ENCODE peak calls at places on chromosome 15, in four cellular contexts. One of them, this sample, is unnamed.

GRCh38 chr15:84681822-84682221 is 23.8 kb upstream of the NMB start:
- DNase-seq in heart left ventricle: no peak
- DNase-seq in fibroblast of villous mesenchyme: peak; percentile 84
- DNase-seq in thyroid gland: peak; percentile 76
- DNase-seq in this sample: peak; percentile 92

GRCh38 chr15:99333413-99333812 is 82.1 kb downstream of the LRRC28 start:
- DNase-seq in heart left ventricle: no peak
- DNase-seq in fibroblast of villous mesenchyme: no peak
- DNase-seq in thyroid gland: no peak
- DNase-seq in this sample: no peak

GRCh38 chr15:75644376-75644775 is 3.3 kb upstream of the SNX33 start:
- DNase-seq in heart left ventricle: no peak
- DNase-seq in fibroblast of villous mesenchyme: no peak
- DNase-seq in thyroid gland: no peak
- DNase-seq in this sample: no peak

GRCh38 chr15:37106490-37107001 is 6.2 kb upstream of the MEIS2 start:
- DNase-seq in heart left ventricle: no peak
- DNase-seq in fibroblast of villous mesenchyme: peak; percentile 63
- DNase-seq in thyroid gland: no peak
- DNase-seq in this sample: peak; percentile 78

GRCh38 chr15:56939257-56939656 is 20.8 kb downstream of the TCF12 start:
- DNase-seq in heart left ventricle: no peak
- DNase-seq in fibroblast of villous mesenchyme: no peak
- DNase-seq in thyroid gland: no peak
- DNase-seq in this sample: no peak

GRCh38 chr15:77031376-77032050 is 36.6 kb downstream of the PSTPIP1 start:
- DNase-seq in heart left ventricle: peak; percentile 61
- DNase-seq in fibroblast of villous mesenchyme: no peak
- DNase-seq in thyroid gland: no peak
- DNase-seq in this sample: no peak

GRCh38 chr15:98745650-98746374 is 97.5 kb downstream of the IGF1R start:
- DNase-seq in heart left ventricle: no peak
- DNase-seq in fibroblast of villous mesenchyme: peak; percentile 36
- DNase-seq in thyroid gland: no peak
- DNase-seq in this sample: no peak

GRCh38 chr15:36755341-36755740 is 175.9 kb downstream of the CDIN1 start:
- DNase-seq in heart left ventricle: no peak
- DNase-seq in fibroblast of villous mesenchyme: no peak
- DNase-seq in thyroid gland: no peak
- DNase-seq in this sample: no peak

GRCh38 chr15:56261854-56262509 is 18.3 kb upstream of the RFX7 start:
- DNase-seq in heart left ventricle: no peak
- DNase-seq in fibroblast of villous mesenchyme: no peak
- DNase-seq in thyroid gland: no peak
- DNase-seq in this sample: no peak

DNA sequence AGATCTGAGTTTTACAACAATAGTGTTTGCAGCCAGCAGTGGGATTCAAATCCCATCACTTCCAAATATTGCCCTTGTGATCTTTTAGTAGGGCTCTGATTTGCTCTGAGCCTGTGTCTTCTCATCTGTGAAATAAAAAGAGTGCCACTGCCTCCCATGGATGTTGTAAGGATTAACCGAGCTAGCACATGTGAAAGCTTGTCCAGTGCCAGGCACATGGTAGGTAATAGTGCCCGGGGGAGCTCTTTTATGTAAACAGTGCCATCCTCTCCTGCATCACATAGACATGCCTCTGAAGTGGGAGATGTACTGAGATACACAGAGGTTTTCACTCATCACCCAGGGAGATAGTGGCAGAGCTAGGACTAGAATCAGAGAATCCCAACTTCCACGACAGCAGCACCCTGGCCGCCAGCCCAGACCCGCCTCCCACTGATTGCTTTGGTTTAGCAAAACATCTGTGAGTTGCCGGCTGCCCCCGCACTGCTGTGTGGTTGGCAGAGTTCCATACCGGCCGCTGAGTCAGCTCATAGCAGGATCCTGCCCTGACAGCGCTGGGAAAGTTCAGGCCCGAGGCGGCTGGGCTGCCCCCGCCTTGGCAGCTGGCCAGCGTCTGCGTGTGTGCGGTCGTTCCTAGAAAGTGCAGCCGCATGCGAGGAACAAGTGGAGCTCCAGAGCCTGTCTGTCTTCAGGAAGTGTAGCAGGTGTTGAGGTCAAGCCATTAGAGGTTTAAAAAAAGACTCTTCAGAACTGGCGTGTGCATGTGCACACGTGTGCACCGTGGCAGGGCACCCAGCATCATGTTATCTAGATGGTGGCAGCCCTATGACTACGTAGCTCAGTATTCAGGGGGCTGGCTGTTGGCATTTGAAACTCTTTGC is 5.0 kb downstream of the ARID3B start:
- DNase-seq in heart left ventricle: peak; percentile 99
- DNase-seq in fibroblast of villous mesenchyme: peak; percentile 100
- DNase-seq in thyroid gland: peak; percentile 99
- DNase-seq in this sample: peak; percentile 100
- H3K4me3 ChIP-seq in heart left ventricle: peak overlapping the region; percentile 29
- H3K4me3 ChIP-seq in fibroblast of villous mesenchyme: no peak overlapping the region
- H3K4me3 ChIP-seq in thyroid gland: no peak overlapping the region
- H3K4me3 ChIP-seq in this sample: no peak overlapping the region

DNA sequence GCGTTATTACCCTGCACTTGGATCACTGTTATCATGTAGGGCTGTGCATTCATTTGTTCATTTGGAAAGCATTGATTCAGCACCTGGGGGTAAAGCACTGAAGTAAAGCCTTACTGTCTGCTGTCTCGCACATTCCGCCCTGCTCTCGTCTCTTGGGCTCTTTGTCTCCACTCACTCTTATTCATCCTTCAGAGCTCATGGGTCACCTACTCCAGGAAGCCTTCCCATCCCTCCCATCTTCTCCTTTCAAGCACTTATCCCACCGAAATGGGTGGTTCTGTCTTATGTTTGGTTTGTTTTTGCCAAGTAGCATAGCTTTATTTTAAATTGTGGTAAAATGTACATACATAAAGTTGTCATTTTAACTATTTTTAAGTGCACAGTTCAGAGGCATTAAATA is 9.1 kb downstream of the DIS3L start:
- DNase-seq in heart left ventricle: no peak
- DNase-seq in fibroblast of villous mesenchyme: no peak
- DNase-seq in thyroid gland: no peak
- DNase-seq in this sample: no peak
- TF ChIP-seq CTCF in heart left ventricle: no peak
- TF ChIP-seq CTCF in fibroblast of villous mesenchyme: no peak
- TF ChIP-seq CTCF in thyroid gland: no peak
- TF ChIP-seq CTCF in this sample: no peak

GRCh38 chr15:96054029-96054428 is 276.5 kb upstream of the NR2F2 start:
- DNase-seq in heart left ventricle: no peak
- DNase-seq in fibroblast of villous mesenchyme: no peak
- DNase-seq in thyroid gland: no peak
- DNase-seq in this sample: no peak
- H3K4me3 ChIP-seq in heart left ventricle: peak overlapping the region; percentile 50
- H3K4me3 ChIP-seq in fibroblast of villous mesenchyme: no peak overlapping the region
- H3K4me3 ChIP-seq in thyroid gland: no peak overlapping the region
- H3K4me3 ChIP-seq in this sample: no peak overlapping the region

GRCh38 chr15:50773389-50773788 is 7.9 kb upstream of the SPPL2A start:
- DNase-seq in heart left ventricle: no peak
- DNase-seq in fibroblast of villous mesenchyme: no peak
- DNase-seq in thyroid gland: no peak
- DNase-seq in this sample: no peak

GRCh38 chr15:50774450-50774849 is 8.9 kb upstream of the SPPL2A start:
- DNase-seq in heart left ventricle: no peak
- DNase-seq in fibroblast of villous mesenchyme: peak; percentile 21
- DNase-seq in thyroid gland: no peak
- DNase-seq in this sample: no peak

GRCh38 chr15:50778089-50778488 is 12.6 kb upstream of the SPPL2A start:
- DNase-seq in heart left ventricle: no peak
- DNase-seq in fibroblast of villous mesenchyme: no peak
- DNase-seq in thyroid gland: no peak
- DNase-seq in this sample: no peak

GRCh38 chr15:50777045-50777444 is 11.5 kb upstream of the SPPL2A start:
- DNase-seq in heart left ventricle: no peak
- DNase-seq in fibroblast of villous mesenchyme: no peak
- DNase-seq in thyroid gland: no peak
- DNase-seq in this sample: no peak
- TF ChIP-seq CTCF in heart left ventricle: peak; percentile 21
- TF ChIP-seq CTCF in fibroblast of villous mesenchyme: no peak
- TF ChIP-seq CTCF in thyroid gland: no peak
- TF ChIP-seq CTCF in this sample: no peak

GRCh38 chr15:78437107-78437761 is 782 bp upstream of the IREB2 start:
- DNase-seq in heart left ventricle: peak; percentile 62
- DNase-seq in fibroblast of villous mesenchyme: no peak
- DNase-seq in thyroid gland: no peak
- DNase-seq in this sample: no peak
- H3K4me3 ChIP-seq in heart left ventricle: peak overlapping the region; percentile 77
- H3K4me3 ChIP-seq in fibroblast of villous mesenchyme: peak overlapping the region; percentile 91
- H3K4me3 ChIP-seq in thyroid gland: peak overlapping the region; percentile 70
- H3K4me3 ChIP-seq in this sample: peak overlapping the region; percentile 92

DNA sequence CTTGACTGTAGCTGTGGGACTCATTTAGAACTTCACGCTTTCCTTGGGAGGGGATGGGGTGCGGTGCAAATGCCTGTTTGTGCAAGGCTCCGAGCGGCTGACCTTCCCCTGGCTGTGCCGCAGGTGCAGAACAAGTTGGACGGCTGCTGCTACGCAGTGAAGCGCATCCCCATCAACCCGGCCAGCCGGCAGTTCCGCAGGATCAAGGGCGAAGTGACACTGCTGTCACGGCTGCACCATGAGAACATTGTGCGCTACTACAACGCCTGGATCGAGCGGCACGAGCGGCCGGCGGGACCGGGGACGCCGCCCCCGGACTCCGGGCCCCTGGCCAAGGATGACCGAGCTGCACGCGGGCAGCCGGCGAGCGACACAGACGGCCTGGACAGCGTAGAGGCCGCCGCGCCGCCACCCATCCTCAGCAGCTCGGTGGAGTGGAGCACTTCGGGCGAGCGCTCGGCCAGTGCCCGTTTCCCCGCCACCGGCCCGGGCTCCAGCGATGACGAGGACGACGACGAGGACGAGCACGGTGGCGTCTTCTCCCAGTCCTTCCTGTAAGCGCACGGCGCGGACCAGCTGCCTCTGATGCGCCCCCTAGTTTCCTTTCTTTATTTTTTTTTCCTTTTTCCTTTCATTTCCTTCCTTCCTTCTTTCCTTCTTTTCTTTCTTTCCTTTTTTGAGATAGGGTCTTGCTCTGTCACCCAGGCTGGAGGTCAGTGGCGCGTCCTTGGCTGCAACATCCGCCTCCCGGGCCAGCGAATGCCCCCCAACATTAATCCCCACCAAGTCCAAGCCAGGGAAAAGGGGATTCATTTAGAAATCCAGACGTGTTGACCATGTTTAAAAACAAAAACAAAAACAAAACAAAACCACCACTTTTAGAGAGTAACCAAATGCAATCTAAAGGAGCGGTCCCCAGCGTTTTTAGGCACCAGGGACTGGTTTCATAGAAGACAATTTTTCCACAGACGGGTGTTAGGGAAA is 42.7 kb downstream of the EIF2AK4 start:
- DNase-seq in heart left ventricle: peak; percentile 80
- DNase-seq in fibroblast of villous mesenchyme: peak; percentile 58
- DNase-seq in thyroid gland: peak; percentile 88
- DNase-seq in this sample: peak; percentile 62
- TF ChIP-seq CTCF in heart left ventricle: peak; percentile 10
- TF ChIP-seq CTCF in fibroblast of villous mesenchyme: peak; percentile 37
- TF ChIP-seq CTCF in thyroid gland: peak; percentile 47
- TF ChIP-seq CTCF in this sample: peak; percentile 45

GRCh38 chr15:90451215-90451850 is 63.3 kb downstream of the IQGAP1 start:
- DNase-seq in heart left ventricle: no peak
- DNase-seq in fibroblast of villous mesenchyme: peak; percentile 64
- DNase-seq in thyroid gland: no peak
- DNase-seq in this sample: no peak
- H3K4me3 ChIP-seq in heart left ventricle: no peak overlapping the region
- H3K4me3 ChIP-seq in fibroblast of villous mesenchyme: no peak overlapping the region
- H3K4me3 ChIP-seq in thyroid gland: no peak overlapping the region
- H3K4me3 ChIP-seq in this sample: no peak overlapping the region

DNA sequence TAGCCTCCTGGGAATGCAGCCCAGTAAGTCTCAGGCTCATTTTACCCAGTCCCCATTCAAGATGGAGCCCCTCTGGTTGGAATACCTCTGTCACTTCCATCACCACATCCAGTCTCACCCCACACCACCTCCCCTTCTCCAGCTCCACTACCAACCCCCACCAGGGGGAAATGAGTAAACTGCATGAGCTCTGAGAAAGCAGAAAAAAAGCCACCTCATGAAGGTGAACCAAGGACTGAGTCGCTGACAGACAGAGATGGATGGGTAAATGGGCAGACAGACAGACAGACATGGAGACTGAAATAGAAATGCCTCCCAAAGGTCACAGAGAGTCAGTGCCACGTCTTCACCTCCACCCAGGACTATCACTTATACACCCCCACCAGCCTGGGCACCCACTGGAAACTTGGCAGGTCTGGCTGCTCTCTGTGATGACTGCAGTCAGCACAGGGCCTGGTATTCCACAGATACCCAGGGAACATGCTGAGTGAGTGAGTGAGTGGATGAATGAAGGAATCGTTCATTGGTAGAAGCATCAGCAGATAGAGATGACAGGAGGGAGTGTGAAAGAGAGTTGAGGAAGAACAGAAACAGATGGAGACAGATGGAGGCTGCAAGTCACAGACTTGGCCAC is 4.9 kb upstream of the LOXL1 start:
- DNase-seq in heart left ventricle: no peak
- DNase-seq in fibroblast of villous mesenchyme: no peak
- DNase-seq in thyroid gland: no peak
- DNase-seq in this sample: no peak
- TF ChIP-seq CTCF in heart left ventricle: no peak
- TF ChIP-seq CTCF in fibroblast of villous mesenchyme: no peak
- TF ChIP-seq CTCF in thyroid gland: no peak
- TF ChIP-seq CTCF in this sample: no peak